ENCODE peak calls at places on chromosomes 12 and 14, in six cellular contexts. F is AG10803; E is foreskin fibroblast; Y is activated CD4-positive, alpha-beta T cell treated with anti-CD3 and anti-CD28 coated beads, Interleukin-2, amount 10 ng/mL, durations not matched to agents 7 days and 5 days; L is CD4-positive, alpha-beta T cell; C is iPS DF 6.9. S is an unnamed sample.

GRCh38 chr12:45816652-45817051 is 87.1 kb downstream of the ARID2 start:
- DNase-seq in L (no peak), C (no peak), E (no peak), Y (no peak), F (no peak), S (no peak)

GRCh38 chr14:68542346-68542745 is 250.5 kb downstream of the ZFP36L1 start:
- DNase-seq in L (no peak), F (no peak), Y (no peak), E (no peak), C (no peak), S (no peak)

GRCh38 chr14:76955575-76956252 is 72.8 kb downstream of the IRF2BPL start:
- DNase-seq in C (no peak), E (peak; percentile 81), L (peak; percentile 57), Y (peak; percentile 77), F (peak; percentile 66), S (no peak)

GRCh38 chr12:3328571-3328970 is 162.4 kb upstream of the PRMT8 start:
- DNase-seq in F (no peak), L (no peak), E (no peak), C (no peak), Y (no peak), S (no peak)

GRCh38 chr12:28611501-28611900 is 421.2 kb downstream of the CCDC91 start:
- DNase-seq in F (no peak), C (no peak), E (no peak), Y (no peak), L (no peak), S (no peak)

GRCh38 chr14:25431211-25432076 is 381.5 kb upstream of the STXBP6 start:
- DNase-seq in F (no peak), C (peak; percentile 58), L (no peak), E (no peak), Y (no peak), S (peak; percentile 40)

GRCh38 chr14:59297070-59297766 is 108.8 kb downstream of the DAAM1 start:
- DNase-seq in E (no peak), Y (peak; percentile 24), L (no peak), F (no peak), C (no peak), S (no peak)

GRCh38 chr14:65080954-65081747 is 21.2 kb downstream of the MAX start:
- DNase-seq in C (no peak), Y (no peak), L (no peak), F (no peak), E (no peak), S (no peak)

GRCh38 chr14:89576960-89577359 is 159.9 kb upstream of the FOXN3 start:
- DNase-seq in F (no peak), E (no peak), L (no peak), Y (no peak), C (no peak), S (no peak)

GRCh38 chr14:103066399-103066798 is 9.1 kb upstream of the CDC42BPB start:
- DNase-seq in L (no peak), F (no peak), C (no peak), Y (no peak), E (no peak), S (no peak)

GRCh38 chr12:116336542-116337065 is 59.1 kb upstream of the MED13L start:
- DNase-seq in L (no peak), Y (no peak), E (no peak), C (no peak), F (peak; percentile 63), S (no peak)

GRCh38 chr12:39490500-39491276 is 47.8 kb upstream of the KIF21A start:
- DNase-seq in C (no peak), E (peak; percentile 43), Y (no peak), L (no peak), F (peak; percentile 24), S (no peak)

GRCh38 chr12:123671876-123672275 is 963 bp downstream of the TCTN2 start:
- DNase-seq in Y (no peak), C (no peak), F (peak; percentile 3), E (peak; percentile 22), L (no peak), S (no peak)

GRCh38 chr12:2481951-2482350 is 312.8 kb upstream of the FKBP4 start:
- DNase-seq in F (peak; percentile 13), C (no peak), Y (no peak), L (no peak), E (no peak), S (no peak)

GRCh38 chr14:39034481-39035296 is 68.3 kb downstream of the SEC23A start:
- DNase-seq in C (no peak), Y (no peak), F (no peak), E (no peak), L (no peak), S (no peak)

GRCh38 chr14:105075364-105076295 is 10.4 kb upstream of the GPR132 start:
- DNase-seq in F (no peak), Y (peak; percentile 33), E (no peak), L (peak; percentile 43), C (no peak), S (no peak)

GRCh38 chr14:96176275-96176674 is 28.4 kb upstream of the BDKRB2 start:
- DNase-seq in C (no peak), Y (no peak), F (peak; percentile 76), L (no peak), E (peak; percentile 75), S (no peak)

GRCh38 chr12:47798481-47798948 is 21.2 kb downstream of the HDAC7 start:
- DNase-seq in Y (no peak), F (no peak), L (no peak), E (no peak), C (no peak), S (no peak)

GRCh38 chr12:19200261-19200660 is 70.7 kb downstream of the PLEKHA5 start:
- DNase-seq in Y (no peak), C (no peak), L (no peak), F (peak; percentile 36), E (no peak), S (no peak)

GRCh38 chr12:121668750-121669524 is 517 bp downstream of the MORN3 start:
- DNase-seq in L (peak; percentile 64), C (no peak), Y (peak; percentile 67), E (no peak), F (peak; percentile 23), S (peak; percentile 56)

GRCh38 chr12:124301084-124301654 is 6.3 kb downstream of the RFLNA start:
- DNase-seq in C (no peak), Y (no peak), F (no peak), E (no peak), L (no peak), S (no peak)

GRCh38 chr14:51776102-51776894 is 84.1 kb upstream of the GNG2 start:
- DNase-seq in L (no peak), Y (peak; percentile 40), E (peak; percentile 52), F (peak; percentile 76), C (peak; percentile 50), S (peak; percentile 57)

GRCh38 chr12:89540586-89540985 is 14.7 kb upstream of the POC1B start:
- DNase-seq in F (no peak), Y (no peak), C (no peak), L (no peak), E (no peak), S (no peak)